ENCODE peak calls at places on chromosomes 7 and 10, in five cellular contexts. E, S, V, B and I are unnamed samples.

GRCh38 chr7:18036783-18037182 is 9.1 kb upstream of the PRPS1L1 start:
- DNase-seq in E (no peak), S (no peak), V (no peak), B (no peak), I (no peak)

GRCh38 chr10:17923728-17924127 is 28.0 kb upstream of the SLC39A12 start:
- DNase-seq in E (no peak), S (peak), V (peak), B (no peak), I (peak)

GRCh38 chr10:69045441-69046300 is 42.2 kb upstream of the SRGN start:
- DNase-seq in E (no peak), S (peak), V (no peak), B (no peak), I (no peak)

GRCh38 chr10:125624800-125625199 is 58.2 kb downstream of the TEX36 start:
- DNase-seq in E (no peak), S (no peak), V (no peak), B (no peak), I (no peak)

GRCh38 chr10:82294874-82295378 is 419.9 kb downstream of the NRG3 start:
- DNase-seq in E (no peak), S (no peak), V (no peak), B (no peak), I (no peak)

GRCh38 chr7:97772034-97772891 is 40.4 kb downstream of the TAC1 start:
- DNase-seq in E (no peak), S (no peak), V (no peak), B (no peak), I (no peak)

GRCh38 chr7:151250181-151251095 is 1.9 kb upstream of the SMARCD3 start:
- DNase-seq in E (no peak), S (no peak), V (no peak), B (no peak), I (no peak)

GRCh38 chr7:129698516-129699418 is 87.2 kb downstream of the NRF1 start:
- DNase-seq in E (no peak), S (no peak), V (no peak), B (no peak), I (no peak)

GRCh38 chr7:31122649-31123058 is 70.5 kb downstream of the ADCYAP1R1 start:
- DNase-seq in E (no peak), S (peak), V (peak), B (peak), I (peak)

GRCh38 chr10:43816351-43817321 is 168.0 kb upstream of the ZNF32 start:
- DNase-seq in E (peak), S (peak), V (peak), B (no peak), I (peak)

GRCh38 chr10:130025811-130026510 is 61.9 kb upstream of the EBF3 start:
- DNase-seq in E (no peak), S (no peak), V (no peak), B (no peak), I (no peak)

GRCh38 chr7:17289074-17289665 is 9.3 kb upstream of the AHR start:
- DNase-seq in E (no peak), S (peak), V (peak), B (no peak), I (peak)

GRCh38 chr7:100122568-100122967 is 3.1 kb downstream of the CNPY4 start:
- DNase-seq in E (no peak), S (no peak), V (no peak), B (no peak), I (no peak)

GRCh38 chr7:98418636-98419315 is 17.9 kb upstream of the BAIAP2L1 start:
- DNase-seq in E (no peak), S (peak), V (peak), B (no peak), I (peak)

GRCh38 chr7:2247141-2247985 is 5.3 kb downstream of the NUDT1 start:
- DNase-seq in E (no peak), S (no peak), V (peak), B (peak), I (peak)

GRCh38 chr7:2572101-2572842 is 13.5 kb downstream of the IQCE start:
- DNase-seq in E (no peak), S (peak), V (peak), B (no peak), I (peak)

GRCh38 chr10:122168598-122168997 is 102.5 kb upstream of the BTBD16 start:
- DNase-seq in E (no peak), S (no peak), V (no peak), B (no peak), I (no peak)

GRCh38 chr7:123570390-123571182 is 13.0 kb upstream of the NDUFA5 start:
- DNase-seq in E (no peak), S (peak), V (no peak), B (no peak), I (no peak)

GRCh38 chr10:3069876-3070275 is 2.5 kb downstream of the PFKP start:
- DNase-seq in E (no peak), S (no peak), V (no peak), B (no peak), I (no peak)

GRCh38 chr7:159136442-159136841 is 8.2 kb downstream of the VIPR2 start:
- DNase-seq in E (no peak), S (no peak), V (no peak), B (no peak), I (no peak)

GRCh38 chr7:150450491-150450992 is at the start of gene GIMAP8:
- DNase-seq in E (peak), S (no peak), V (no peak), B (peak), I (no peak)

GRCh38 chr7:66500087-66500486 is 128.6 kb upstream of the KCTD7 start:
- DNase-seq in E (no peak), S (no peak), V (no peak), B (no peak), I (no peak)

GRCh38 chr10:103445767-103446567 is 6.2 kb downstream of the CALHM2 start:
- DNase-seq in E (no peak), S (peak), V (peak), B (no peak), I (no peak)

GRCh38 chr7:28408105-28408973 is 4.0 kb upstream of the CREB5 start:
- DNase-seq in E (no peak), S (no peak), V (no peak), B (peak), I (peak)

GRCh38 chr7:148492157-148492860 is 98.3 kb upstream of the C7orf33 start:
- DNase-seq in E (no peak), S (peak), V (peak), B (no peak), I (no peak)

GRCh38 chr7:12458520-12459131 is 55.0 kb upstream of the VWDE start:
- DNase-seq in E (no peak), S (peak), V (peak), B (peak), I (peak)

GRCh38 chr10:10796774-10797415 is 220.8 kb upstream of the CELF2 start:
- DNase-seq in E (no peak), S (peak), V (peak), B (no peak), I (no peak)